ENCODE peak calls at places on chromosome 22, in seven cellular contexts. S is IMR-90, B is ovary, E is transverse colon, L is stomach, D is HepG2, H is uterus. U is an unnamed sample. For H3K4me1, the result is how much of the 10 kb centered on the place peaks cover.

GRCh38 chr22:41524809-41525449 is 19.3 kb downstream of the POLR3H start:
- DNase-seq in H (peak), S (no peak), B (peak), E (peak), L (peak), D (no peak), U (no peak)

GRCh38 chr22:37331034-37331428 is 48.7 kb downstream of the CYTH4 start:
- DNase-seq in H (no peak), B (no peak), E (no peak), L (no peak), D (no peak), S (peak), U (no peak)

GRCh38 chr22:29907753-29908515 is 25.0 kb downstream of the MTMR3 start:
- DNase-seq in B (peak), H (peak), D (peak), L (peak), S (peak), E (peak), U (peak)

GRCh38 chr22:26553056-26553752 is 36.7 kb downstream of the TPST2 start:
- DNase-seq in D (no peak), L (no peak), S (peak), B (no peak), H (no peak), E (no peak), U (no peak)

GRCh38 chr22:47610281-47610680 is 847.8 kb downstream of the TBC1D22A start:
- DNase-seq in L (no peak), B (no peak), S (no peak), D (no peak), H (no peak), E (no peak), U (no peak)

GRCh38 chr22:25896098-25896497 is 154.1 kb downstream of the MYO18B start:
- DNase-seq in S (no peak), L (no peak), H (no peak), D (peak), B (no peak), E (no peak), U (no peak)

GRCh38 chr22:27003301-27003700 is 345.9 kb downstream of the MIAT start:
- DNase-seq in D (no peak), B (peak), H (no peak), E (no peak), S (no peak), L (no peak), U (no peak)

GRCh38 chr22:37274380-37274862 is 7.9 kb upstream of the CYTH4 start:
- DNase-seq in H (no peak), E (peak), L (peak), D (no peak), S (no peak), B (no peak), U (peak)

GRCh38 chr22:32237905-32238304 is 17.2 kb downstream of the SLC5A4 start:
- DNase-seq in D (no peak), E (no peak), S (no peak), B (no peak), L (no peak), H (no peak), U (no peak)

GRCh38 chr22:30984317-30984716 is 15.3 kb downstream of the TUG1 start:
- DNase-seq in S (no peak), D (peak), L (no peak), E (no peak), H (no peak), B (no peak), U (no peak)

GRCh38 chr22:39176067-39176621 is 23.7 kb upstream of the CBX7 start:
- DNase-seq in B (peak), D (peak), E (peak), L (peak), H (peak), S (peak), U (peak)

DNA sequence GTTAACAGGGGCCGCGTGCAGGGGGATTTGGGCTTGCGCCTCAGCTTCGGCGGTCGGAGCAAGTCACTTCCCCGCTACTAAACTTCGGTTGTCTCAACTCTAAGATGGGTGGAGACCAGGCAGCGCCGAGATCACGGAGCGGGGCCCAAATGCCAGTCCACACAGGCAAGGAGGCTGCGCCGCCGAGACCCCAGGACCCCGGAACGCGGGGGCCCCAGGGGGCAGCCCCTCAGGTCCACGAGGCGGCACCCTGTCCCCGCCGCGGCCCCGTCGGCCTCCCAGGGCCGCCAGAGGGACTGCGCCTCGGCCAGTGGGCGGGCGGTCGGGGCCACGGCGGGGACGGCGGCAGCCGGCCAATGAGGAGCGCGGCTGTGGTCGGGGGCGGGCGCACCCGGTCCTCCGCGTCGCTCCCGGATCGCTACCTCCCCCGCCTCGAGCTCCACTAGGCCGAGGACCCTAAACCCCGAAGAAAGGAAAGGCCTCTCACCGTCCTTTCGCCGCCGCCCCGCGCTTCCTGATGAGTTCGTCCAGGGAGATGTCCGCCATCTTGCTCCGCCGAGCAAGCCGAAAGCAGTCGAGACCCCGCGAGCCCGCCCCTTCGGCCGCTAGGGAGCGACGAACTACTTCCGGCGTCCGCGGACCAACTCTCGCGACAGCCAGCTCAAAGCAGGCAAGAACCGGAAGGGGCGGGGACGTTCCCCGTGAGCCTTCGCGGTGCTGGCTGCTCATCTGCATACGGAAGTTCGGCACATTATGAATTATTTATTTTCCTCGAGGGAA is at the start of gene POLDIP3:
- DNase-seq in E (peak), S (peak), L (peak), B (peak), H (peak), D (peak), U (peak)
- TF ChIP-seq POLR2A in E (peak), S (no peak), L (no peak), B (peak), H (peak), D (peak), U (peak)

DNA sequence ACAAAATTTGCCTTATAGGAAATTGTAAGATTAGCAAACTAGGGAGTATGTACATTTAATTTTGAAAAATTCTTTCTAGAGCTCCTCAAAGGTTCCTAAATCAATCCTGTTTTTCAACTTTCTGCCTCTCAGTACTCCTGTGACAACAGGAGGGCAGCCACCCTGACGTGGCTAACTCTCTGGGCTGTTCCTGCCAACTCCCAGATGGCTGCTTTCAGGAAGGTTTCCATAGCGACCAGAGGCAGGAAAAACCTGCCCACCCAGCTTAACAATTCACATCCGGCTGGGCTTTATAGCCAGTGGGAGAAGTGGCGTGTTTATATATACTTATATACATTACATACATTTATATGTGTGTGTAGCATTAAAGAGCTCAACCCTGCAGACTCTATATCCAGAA is 26.5 kb downstream of the SGSM3 start:
- DNase-seq in B (no peak), D (no peak), H (no peak), E (peak), L (peak), S (peak), U (no peak)
- H3K4me1 ChIP-seq in B (under half), D (under half), H (under half), E (under half), L (half or more), S (under half), U (under half)

DNA sequence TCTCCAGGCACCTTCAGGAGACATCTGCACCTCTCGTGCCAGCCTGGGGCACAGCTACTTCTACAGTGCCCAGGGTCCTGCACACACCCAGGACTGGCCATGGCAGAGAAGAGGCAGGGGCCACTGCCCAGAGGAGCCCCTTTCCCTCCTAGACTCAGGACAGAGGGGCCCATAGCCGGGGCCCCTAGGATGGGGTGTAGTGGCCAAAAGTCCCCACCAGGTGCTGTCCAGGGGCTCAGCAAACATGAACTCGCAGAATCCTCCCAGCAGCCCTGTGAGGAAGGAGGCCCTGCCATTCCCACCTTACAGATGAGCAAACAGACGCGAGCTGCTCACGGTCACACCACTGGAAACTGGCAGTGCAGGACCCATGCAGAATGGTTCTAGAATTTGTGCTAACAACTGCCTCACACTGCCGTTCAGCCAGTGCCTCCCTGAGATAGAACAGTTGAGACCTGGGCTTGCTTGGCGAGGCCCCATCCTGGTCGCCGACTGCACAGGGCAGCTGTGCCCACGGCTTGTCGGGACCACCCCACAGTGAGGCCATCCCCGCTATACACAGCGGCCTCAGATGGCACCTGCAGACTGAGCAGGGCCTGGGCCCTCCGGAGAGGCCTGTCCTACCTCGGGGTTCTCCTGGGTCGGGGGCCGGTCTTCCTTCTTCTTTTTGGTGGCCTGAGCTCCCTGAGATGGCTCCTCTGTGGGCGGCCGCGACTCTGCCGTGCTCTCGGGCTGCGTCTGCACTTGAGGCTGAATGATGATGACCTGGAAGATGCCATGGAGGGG is 96.4 kb downstream of the PHF21B start:
- DNase-seq in D (no peak), E (no peak), L (no peak), S (no peak), B (no peak), H (no peak), U (no peak)
- TF ChIP-seq POLR2A in D (no peak), E (no peak), L (no peak), S (no peak), B (no peak), H (no peak), U (no peak)

GRCh38 chr22:23248583-23248982 is 68.3 kb downstream of the BCR start:
- DNase-seq in S (peak), B (no peak), E (no peak), H (no peak), L (peak), D (peak), U (no peak)
- H3K4me1 ChIP-seq in S (under half), B (under half), E (under half), H (under half), L (under half), D (half or more), U (under half)

GRCh38 chr22:50474711-50475651 is at the start of gene SBF1:
- DNase-seq in S (peak), E (peak), B (peak), L (peak), H (peak), D (peak), U (peak)
- TF ChIP-seq POLR2A in S (peak), E (peak), B (peak), L (no peak), H (peak), D (peak), U (peak)

GRCh38 chr22:17871726-17872458 is 97.6 kb upstream of the BID start:
- DNase-seq in L (no peak), E (no peak), D (no peak), B (no peak), H (no peak), S (no peak), U (no peak)
- H3K4me1 ChIP-seq in L (under half), E (under half), D (under half), B (under half), H (under half), S (under half), U (under half)

DNA sequence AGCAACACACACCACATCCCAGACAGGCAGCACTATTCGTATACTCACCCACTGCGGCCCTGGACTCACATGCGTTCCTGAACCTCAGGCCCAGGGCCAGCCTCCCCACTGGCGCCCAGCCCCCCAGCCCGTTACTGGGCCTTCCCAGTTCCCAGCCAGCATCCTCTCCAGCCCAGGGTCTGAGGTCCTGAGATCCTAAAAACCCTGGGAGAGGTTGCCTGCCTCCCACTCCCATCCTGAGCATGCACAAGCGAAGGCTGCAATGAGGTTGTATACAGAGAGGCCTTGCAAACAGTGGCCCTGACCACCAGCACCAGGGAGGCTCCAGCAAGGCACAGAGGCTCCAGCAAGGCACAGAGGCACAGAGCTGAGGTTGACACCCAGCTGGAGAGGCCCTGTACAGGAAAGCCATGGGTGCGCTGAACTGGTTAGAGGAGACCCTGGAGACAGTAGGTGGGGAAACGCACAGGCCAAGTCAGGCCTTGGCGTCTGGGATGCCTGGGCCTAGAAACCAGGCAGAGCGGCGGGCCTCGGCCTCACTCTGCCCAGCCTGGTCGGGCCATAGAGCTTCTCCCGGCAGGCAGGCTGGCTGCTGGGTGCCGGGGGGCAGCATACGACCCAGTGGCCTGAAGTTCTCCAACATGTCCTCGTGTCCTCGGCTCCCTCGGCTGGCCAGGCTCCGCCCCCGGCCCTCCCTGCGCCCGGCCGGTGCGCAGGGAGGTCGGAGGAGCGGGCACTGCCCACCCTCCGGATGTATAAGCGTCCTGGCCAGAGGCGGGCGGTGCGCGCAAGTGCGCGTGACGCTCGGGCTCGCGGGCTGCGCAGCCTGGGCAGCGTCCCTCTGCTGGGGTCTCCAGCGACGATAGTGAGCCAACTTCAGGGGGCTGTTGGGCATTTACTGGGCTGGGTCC is 2.3 kb upstream of the TBX1 start:
- DNase-seq in H (no peak), D (no peak), L (no peak), B (no peak), S (no peak), E (no peak), U (no peak)
- TF ChIP-seq POLR2A in H (no peak), D (no peak), L (no peak), B (no peak), S (no peak), E (no peak), U (no peak)